ENCODE peak calls at places on chromosome 4, in seven cellular contexts. Q is adipocyte; B is stimulated activated CD4-positive, alpha-beta T cell treated with anti-CD3 and anti-CD28 coated beads, Interleukin-15, amount 100 ng/mL, for 24 hours; H is A549; Y is stimulated activated CD8-positive, alpha-beta memory T cell treated with anti-CD3 and anti-CD28 coated beads, Interleukin-7, amount 100 ng/mL, for 1 hour; L is RWPE1; V is thyroid gland. O is an unnamed sample.

GRCh38 chr4:38189445-38189844 is 229.2 kb downstream of the PTTG2 start:
- DNase-seq in Q (peak; percentile 52), B (peak; percentile 46), H (peak; percentile 74), Y (no peak), L (peak; percentile 76), V (no peak), O (no peak)

GRCh38 chr4:138939960-138940359 is 75.6 kb upstream of the NOCT start:
- DNase-seq in Q (no peak), B (no peak), H (no peak), Y (no peak), L (no peak), V (no peak), O (no peak)

GRCh38 chr4:149700272-149700671 is 115.4 kb downstream of the IQCM start:
- DNase-seq in Q (no peak), B (no peak), H (no peak), Y (no peak), L (no peak), V (no peak), O (no peak)

GRCh38 chr4:121454251-121454979 is 73.6 kb upstream of the QRFPR start:
- DNase-seq in Q (no peak), B (no peak), H (no peak), Y (no peak), L (no peak), V (no peak), O (no peak)

GRCh38 chr4:56099378-56099786 is 150.6 kb downstream of the CEP135 start:
- DNase-seq in Q (no peak), B (no peak), H (no peak), Y (no peak), L (no peak), V (no peak), O (no peak)

GRCh38 chr4:26786916-26787315 is 73.7 kb upstream of the STIM2 start:
- DNase-seq in Q (no peak), B (no peak), H (no peak), Y (no peak), L (no peak), V (no peak), O (no peak)

GRCh38 chr4:17322514-17322913 is 189.4 kb downstream of the QDPR start:
- DNase-seq in Q (no peak), B (no peak), H (no peak), Y (no peak), L (no peak), V (peak; percentile 54), O (no peak)

GRCh38 chr4:122733805-122734155 is 1.3 kb downstream of the BBS12 start:
- DNase-seq in Q (no peak), B (no peak), H (no peak), Y (no peak), L (no peak), V (no peak), O (no peak)

GRCh38 chr4:20658456-20658855 is 41.8 kb upstream of the PACRGL start:
- DNase-seq in Q (no peak), B (no peak), H (no peak), Y (no peak), L (no peak), V (no peak), O (no peak)

GRCh38 chr4:150235795-150236385 is 157.6 kb downstream of the DCLK2 start:
- DNase-seq in Q (peak; percentile 45), B (no peak), H (no peak), Y (no peak), L (no peak), V (no peak), O (no peak)

GRCh38 chr4:148164529-148164928 is 277.7 kb downstream of the NR3C2 start:
- DNase-seq in Q (no peak), B (no peak), H (no peak), Y (no peak), L (no peak), V (no peak), O (no peak)

GRCh38 chr4:181643466-181643865 is 599.7 kb upstream of the TENM3 start:
- DNase-seq in Q (no peak), B (no peak), H (no peak), Y (no peak), L (no peak), V (no peak), O (no peak)

GRCh38 chr4:53712326-53712725 is 121.0 kb upstream of the LNX1 start:
- DNase-seq in Q (no peak), B (no peak), H (no peak), Y (no peak), L (no peak), V (no peak), O (no peak)

GRCh38 chr4:148704291-148704690 is 262.1 kb upstream of the NR3C2 start:
- DNase-seq in Q (no peak), B (no peak), H (no peak), Y (no peak), L (no peak), V (no peak), O (no peak)

GRCh38 chr4:2366252-2367192 is 51.9 kb downstream of the ZFYVE28 start:
- DNase-seq in Q (peak; percentile 17), B (no peak), H (no peak), Y (no peak), L (no peak), V (peak; percentile 73), O (no peak)

GRCh38 chr4:56823933-56824600 is 2.6 kb upstream of the SPINK2 start:
- DNase-seq in Q (no peak), B (no peak), H (no peak), Y (no peak), L (no peak), V (no peak), O (no peak)